ENCODE peak calls at places on chromosomes 13 and 19, in six cellular contexts. C, X, T, A, Z and S are unnamed samples.
A peak's percentile ranks its signal among the peaks of the same experiment; 100 is the strongest.

GRCh38 chr13:58598241-58598640 is 966.7 kb downstream of the PCDH17 start:
- DNase-seq in C (no peak), X (no peak), T (no peak), A (no peak), Z (no peak), S (no peak)

GRCh38 chr13:99356216-99357089 is 49.3 kb upstream of the GPR183 start:
- DNase-seq in C (peak; percentile 92), X (no peak), T (no peak), A (peak; percentile 94), Z (no peak), S (no peak)

GRCh38 chr19:18850560-18851375 is 19.0 kb downstream of the UPF1 start:
- DNase-seq in C (no peak), X (no peak), T (no peak), A (peak; percentile 31), Z (no peak), S (no peak)

GRCh38 chr13:64311948-64312347 is 2896.3 kb upstream of the PCDH20 start:
- DNase-seq in C (no peak), X (no peak), T (no peak), A (no peak), Z (no peak), S (no peak)

GRCh38 chr13:94327318-94327717 is 152.2 kb downstream of the DCT start:
- DNase-seq in C (peak; percentile 73), X (no peak), T (no peak), A (peak; percentile 12), Z (no peak), S (no peak)

GRCh38 chr13:27242642-27243185 is 8.6 kb upstream of the RPL21 start:
- DNase-seq in C (no peak), X (peak; percentile 16), T (no peak), A (no peak), Z (no peak), S (no peak)

GRCh38 chr19:4416268-4416667 is 13.8 kb downstream of the CHAF1A start:
- DNase-seq in C (no peak), X (no peak), T (no peak), A (no peak), Z (peak; percentile 81), S (no peak)

GRCh38 chr19:2047449-2048103 is 3.5 kb downstream of the MKNK2 start:
- DNase-seq in C (no peak), X (peak; percentile 12), T (peak; percentile 75), A (peak; percentile 83), Z (no peak), S (peak; percentile 16)

GRCh38 chr19:10045371-10045770 is 32.1 kb downstream of the RDH8 start:
- DNase-seq in C (no peak), X (no peak), T (no peak), A (no peak), Z (no peak), S (peak; percentile 51)

GRCh38 chr19:16917401-16917800 is 28.6 kb downstream of the F2RL3 start:
- DNase-seq in C (no peak), X (no peak), T (no peak), A (no peak), Z (no peak), S (no peak)

GRCh38 chr19:9061879-9062278 is 25.0 kb upstream of the OR1M1 start:
- DNase-seq in C (no peak), X (no peak), T (no peak), A (no peak), Z (no peak), S (no peak)

GRCh38 chr13:110340812-110341444 is 33.8 kb downstream of the COL4A2 start:
- DNase-seq in C (no peak), X (no peak), T (no peak), A (peak; percentile 80), Z (no peak), S (peak; percentile 30)

GRCh38 chr19:15238639-15239155 is 6.4 kb upstream of the EPHX3 start:
- DNase-seq in C (no peak), X (no peak), T (no peak), A (no peak), Z (no peak), S (no peak)

GRCh38 chr19:52200044-52200443 is 10.2 kb downstream of the PPP2R1A start:
- DNase-seq in C (no peak), X (no peak), T (no peak), A (peak; percentile 31), Z (no peak), S (peak; percentile 17)

GRCh38 chr13:40974460-40975407 is 44.4 kb downstream of the ELF1 start:
- DNase-seq in C (no peak), X (peak; percentile 46), T (peak; percentile 58), A (peak; percentile 51), Z (peak; percentile 65), S (peak; percentile 90)

GRCh38 chr13:111893071-111893606 is 173.8 kb upstream of the SOX1 start:
- DNase-seq in C (no peak), X (no peak), T (no peak), A (no peak), Z (no peak), S (no peak)

GRCh38 chr13:23433171-23434153 is at the start of gene SACS:
- DNase-seq in C (no peak), X (no peak), T (peak; percentile 26), A (peak; percentile 61), Z (no peak), S (peak; percentile 59)

GRCh38 chr13:67120872-67121531 is 109.1 kb downstream of the PCDH9 start:
- DNase-seq in C (no peak), X (no peak), T (peak; percentile 86), A (no peak), Z (no peak), S (no peak)

GRCh38 chr19:19259741-19260140 is 13.4 kb downstream of the TM6SF2 start:
- DNase-seq in C (no peak), X (peak; percentile 72), T (peak; percentile 71), A (peak; percentile 18), Z (peak; percentile 38), S (peak; percentile 78)

GRCh38 chr13:110887242-110887954 is 27.5 kb downstream of the ANKRD10 start:
- DNase-seq in C (no peak), X (no peak), T (no peak), A (no peak), Z (no peak), S (no peak)

GRCh38 chr19:32676895-32677359 is 1.3 kb downstream of the RGS9BP start:
- DNase-seq in C (no peak), X (no peak), T (no peak), A (no peak), Z (no peak), S (no peak)

GRCh38 chr13:101449971-101450748 is 2.3 kb upstream of the ITGBL1 start:
- DNase-seq in C (no peak), X (no peak), T (peak; percentile 81), A (peak; percentile 91), Z (no peak), S (no peak)

GRCh38 chr19:42191855-42192254 is 25.6 kb downstream of the DEDD2 start:
- DNase-seq in C (no peak), X (no peak), T (peak; percentile 87), A (no peak), Z (peak; percentile 36), S (no peak)

GRCh38 chr13:46403851-46404731 is 17.0 kb upstream of the RUBCNL start:
- DNase-seq in C (no peak), X (no peak), T (no peak), A (no peak), Z (no peak), S (peak; percentile 96)

DNA sequence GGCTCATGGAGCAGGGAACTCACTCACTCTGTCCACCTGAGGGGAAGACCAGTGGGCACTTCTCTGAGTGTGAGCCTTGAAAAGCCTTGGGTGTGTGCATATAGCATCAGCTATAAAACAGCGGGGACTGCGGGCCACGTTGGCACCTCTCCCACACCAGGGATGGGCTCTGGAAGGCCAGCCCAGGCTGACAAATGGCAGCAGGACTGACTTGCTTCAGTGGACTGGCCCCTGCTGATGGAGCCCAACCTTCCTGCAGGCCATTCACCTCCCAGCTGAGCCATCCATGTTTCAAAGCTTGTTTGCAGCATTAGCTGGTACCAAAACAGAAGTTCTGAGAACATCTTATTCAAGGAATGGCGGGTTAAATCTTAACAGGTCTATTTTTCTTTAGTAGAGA is 21.0 kb downstream of the TSHZ3 start:
- DNase-seq in C (no peak), X (no peak), T (no peak), A (no peak), Z (no peak), S (no peak)
- TF ChIP-seq MYC in C (no peak), X (no peak), T (no peak), A (no peak), Z (no peak), S (no peak)

DNA sequence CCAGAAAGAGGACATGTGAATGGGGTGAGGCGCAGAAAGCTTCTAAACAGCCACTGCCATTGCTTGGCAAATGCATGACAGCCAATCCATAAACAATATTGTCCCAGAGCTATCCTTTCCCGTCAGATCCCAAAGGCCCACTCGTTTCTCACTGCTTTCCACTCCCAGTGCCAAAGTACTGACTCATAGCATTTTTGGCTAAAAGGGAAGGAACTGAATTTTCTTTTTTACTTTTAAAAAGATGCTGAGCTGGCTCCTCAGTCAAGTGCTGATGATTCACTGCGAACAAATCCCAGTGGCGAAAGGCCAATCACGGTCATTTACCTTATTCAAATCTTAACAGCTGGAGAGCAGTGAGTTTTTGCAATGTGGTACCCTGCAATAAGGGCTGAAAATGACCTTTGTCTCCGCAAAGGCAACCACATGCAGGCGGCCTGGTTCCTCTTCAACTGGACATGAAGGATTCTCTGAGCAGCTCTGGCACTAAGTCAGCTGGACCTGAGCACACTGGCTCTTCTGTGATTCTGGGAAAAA is 151.7 kb downstream of the DCLK1 start:
- DNase-seq in C (no peak), X (no peak), T (no peak), A (peak; percentile 39), Z (no peak), S (no peak)
- TF ChIP-seq MAX in C (no peak), X (no peak), T (no peak), A (no peak), Z (no peak), S (no peak)

DNA sequence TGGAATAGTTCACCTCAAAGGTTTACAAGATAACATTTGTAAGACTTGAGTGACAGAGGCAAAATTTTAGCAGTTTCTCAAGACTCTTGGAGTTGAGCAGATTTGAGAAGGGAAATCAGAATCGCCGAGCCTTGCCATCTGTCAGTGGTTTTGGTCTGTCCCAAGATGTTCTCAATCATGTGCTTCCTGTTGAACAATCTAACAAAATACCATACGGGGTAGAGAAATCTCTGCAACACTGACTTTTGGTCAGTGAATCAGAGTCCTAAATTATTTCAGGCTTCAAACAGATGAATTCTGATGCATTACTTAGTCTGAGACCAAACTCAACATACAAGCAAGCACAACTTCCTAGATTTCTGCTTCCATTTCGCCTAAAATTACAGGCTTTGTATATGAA is 3.8 kb downstream of the KCTD12 start:
- DNase-seq in C (no peak), X (no peak), T (no peak), A (peak; percentile 62), Z (no peak), S (peak; percentile 73)
- TF ChIP-seq MYC in C (no peak), X (no peak), T (no peak), A (no peak), Z (no peak), S (no peak)

DNA sequence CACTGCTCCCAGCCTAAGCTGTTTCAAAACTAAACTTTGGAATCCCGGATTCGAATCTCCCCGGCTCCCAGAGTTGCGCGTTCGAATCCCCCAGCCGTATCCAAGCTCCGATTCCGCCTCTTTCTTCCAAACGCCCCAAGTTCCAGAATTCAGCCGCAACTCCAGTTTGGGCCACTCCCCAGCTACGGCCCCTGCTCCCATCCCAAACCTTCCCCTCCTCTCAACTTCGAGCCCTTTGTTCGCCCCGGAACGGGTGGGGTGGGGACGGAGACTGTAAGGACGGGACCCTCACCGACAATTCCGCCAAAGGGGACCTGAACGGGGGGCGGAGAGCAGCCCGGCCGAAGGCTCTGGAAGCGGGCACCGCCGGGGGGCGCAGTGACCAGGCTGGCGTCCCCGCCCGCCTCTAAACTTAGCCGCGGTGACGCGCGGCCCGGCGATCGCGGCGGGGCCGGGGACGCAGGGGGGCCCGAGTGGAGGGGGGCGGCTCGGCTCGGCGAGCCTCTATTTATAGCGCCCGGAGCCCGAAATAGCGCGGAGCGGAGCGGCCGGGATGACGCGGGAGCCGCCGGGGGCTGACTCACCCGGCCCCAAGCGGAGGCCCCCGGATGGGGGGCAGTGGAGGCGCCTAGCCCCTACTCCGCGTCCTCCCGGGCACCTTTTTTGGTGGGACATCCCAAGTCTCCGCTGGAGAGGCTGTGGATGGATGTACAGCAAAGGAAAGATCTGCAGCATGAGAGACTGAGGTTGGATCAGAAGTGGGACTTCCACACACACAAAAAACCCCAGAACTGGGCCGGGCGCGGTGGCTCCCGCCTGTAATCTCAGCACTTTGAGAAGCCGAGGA is 4.9 kb upstream of the ERCC1 start:
- DNase-seq in C (no peak), X (peak; percentile 71), T (no peak), A (peak; percentile 49), Z (no peak), S (peak; percentile 44)
- TF ChIP-seq MAX in C (no peak), X (no peak), T (peak; percentile 41), A (no peak), Z (no peak), S (no peak)